ENCODE peak calls at places on chromosome 2, in four cellular contexts. S is uterus, A is astrocyte of the cerebellum, D is psoas muscle. J is an unnamed sample.

GRCh38 chr2:55923091-55923977 is at the start of gene EFEMP1:
- DNase-seq in S (peak; percentile 80), A (no peak), D (peak; percentile 71), J (no peak)

GRCh38 chr2:241545523-241546473 is 12.7 kb upstream of the BOK start:
- DNase-seq in S (no peak), A (no peak), D (no peak), J (no peak)

GRCh38 chr2:48269126-48269822 is 260.7 kb upstream of the STON1 start:
- DNase-seq in S (no peak), A (no peak), D (no peak), J (no peak)

GRCh38 chr2:127410871-127411396 is 7.3 kb upstream of the PROC start:
- DNase-seq in S (no peak), A (peak; percentile 50), D (no peak), J (peak; percentile 68)

GRCh38 chr2:39858681-39859080 is 79.6 kb upstream of the THUMPD2 start:
- DNase-seq in S (no peak), A (no peak), D (no peak), J (no peak)

GRCh38 chr2:72263043-72263780 is 115.5 kb upstream of the CYP26B1 start:
- DNase-seq in S (no peak), A (no peak), D (no peak), J (no peak)

GRCh38 chr2:200787351-200788128 is 24.2 kb upstream of the BZW1 start:
- DNase-seq in S (no peak), A (peak; percentile 63), D (no peak), J (peak; percentile 65)

GRCh38 chr2:230908595-230909191 is 16.3 kb downstream of the GPR55 start:
- DNase-seq in S (peak; percentile 6), A (no peak), D (no peak), J (peak; percentile 72)

GRCh38 chr2:238866656-238867277 is 18.9 kb downstream of the TWIST2 start:
- DNase-seq in S (no peak), A (no peak), D (no peak), J (no peak)

GRCh38 chr2:172995323-172996244 is 80.1 kb upstream of the MAP3K20 start:
- DNase-seq in S (peak; percentile 55), A (peak; percentile 61), D (peak; percentile 19), J (peak; percentile 70)

GRCh38 chr2:3121601-3122000 is 256.0 kb downstream of the EIPR1 start:
- DNase-seq in S (no peak), A (no peak), D (no peak), J (no peak)

GRCh38 chr2:112795720-112796119 is 11.4 kb upstream of the IL1A start:
- DNase-seq in S (no peak), A (no peak), D (no peak), J (no peak)

GRCh38 chr2:2740238-2740775 is 409.2 kb upstream of the MYT1L start:
- DNase-seq in S (no peak), A (no peak), D (no peak), J (no peak)

GRCh38 chr2:232061265-232061664 is 99.8 kb downstream of the DIS3L2 start:
- DNase-seq in S (no peak), A (no peak), D (no peak), J (no peak)

GRCh38 chr2:222054813-222055212 is 244.0 kb downstream of the PAX3 start:
- DNase-seq in S (no peak), A (no peak), D (no peak), J (no peak)

GRCh38 chr2:43070039-43070438 is 156.4 kb downstream of the ZFP36L2 start:
- DNase-seq in S (peak; percentile 29), A (no peak), D (peak; percentile 63), J (no peak)

DNA sequence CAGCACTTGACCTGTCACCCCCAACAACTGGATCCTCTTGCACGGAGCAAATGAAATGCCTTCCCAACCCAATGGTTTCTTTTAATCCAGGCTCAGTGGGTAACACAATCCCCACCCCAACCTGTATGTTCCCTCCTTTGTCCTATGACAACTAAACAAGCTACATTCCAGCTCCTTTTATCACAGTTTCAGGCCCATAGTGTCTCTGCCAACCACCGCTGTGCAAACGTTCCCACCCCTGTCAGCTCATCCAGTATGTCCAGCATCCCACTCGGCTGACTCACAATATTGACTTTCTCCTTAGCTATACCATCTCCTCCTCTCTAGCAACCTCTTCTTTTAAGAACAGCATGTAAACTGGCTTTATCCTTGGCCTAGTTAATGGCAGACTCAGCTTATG is 117.9 kb upstream of the PPP1CB start:
- DNase-seq in S (peak; percentile 63), A (peak; percentile 87), D (no peak), J (no peak)
- H3K4me3 ChIP-seq in S (no peak overlapping the region), A (no peak overlapping the region), D (no peak overlapping the region), J (no peak overlapping the region)

GRCh38 chr2:36409971-36410370 is 54.4 kb downstream of the CRIM1 start:
- DNase-seq in S (no peak), A (no peak), D (no peak), J (no peak)

GRCh38 chr2:36405183-36405582 is 49.6 kb downstream of the CRIM1 start:
- DNase-seq in S (no peak), A (no peak), D (no peak), J (no peak)

GRCh38 chr2:36408198-36408703 is 52.7 kb downstream of the CRIM1 start:
- DNase-seq in S (no peak), A (peak; percentile 77), D (peak; percentile 14), J (no peak)

GRCh38 chr2:36406296-36406695 is 50.7 kb downstream of the CRIM1 start:
- DNase-seq in S (no peak), A (no peak), D (no peak), J (no peak)

GRCh38 chr2:36407403-36407802 is 51.8 kb downstream of the CRIM1 start:
- DNase-seq in S (no peak), A (no peak), D (no peak), J (no peak)
- TF ChIP-seq CTCF in S (no peak), A (no peak), D (no peak), J (no peak)

DNA sequence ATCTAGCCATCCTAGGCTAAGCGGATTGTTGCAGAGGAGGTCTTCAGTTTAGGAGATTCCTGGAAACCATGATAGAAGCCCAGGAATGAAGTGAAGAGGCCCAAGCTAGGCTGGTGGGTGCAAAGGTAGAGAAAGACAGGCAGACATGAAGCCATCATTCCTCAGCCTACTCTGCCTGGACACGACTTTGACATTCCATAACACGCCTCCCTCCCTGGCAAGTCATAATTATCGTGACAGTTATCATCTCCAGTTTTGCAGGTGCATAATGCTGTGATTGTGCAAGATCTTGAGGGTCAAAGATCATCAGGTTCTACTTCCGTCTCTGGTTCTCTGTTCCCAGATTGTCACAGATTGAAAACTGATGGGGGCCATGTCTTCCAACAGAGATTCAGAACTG is 15.2 kb upstream of the FZD5 start:
- DNase-seq in S (no peak), A (no peak), D (no peak), J (no peak)
- H3K4me3 ChIP-seq in S (no peak overlapping the region), A (no peak overlapping the region), D (no peak overlapping the region), J (no peak overlapping the region)

DNA sequence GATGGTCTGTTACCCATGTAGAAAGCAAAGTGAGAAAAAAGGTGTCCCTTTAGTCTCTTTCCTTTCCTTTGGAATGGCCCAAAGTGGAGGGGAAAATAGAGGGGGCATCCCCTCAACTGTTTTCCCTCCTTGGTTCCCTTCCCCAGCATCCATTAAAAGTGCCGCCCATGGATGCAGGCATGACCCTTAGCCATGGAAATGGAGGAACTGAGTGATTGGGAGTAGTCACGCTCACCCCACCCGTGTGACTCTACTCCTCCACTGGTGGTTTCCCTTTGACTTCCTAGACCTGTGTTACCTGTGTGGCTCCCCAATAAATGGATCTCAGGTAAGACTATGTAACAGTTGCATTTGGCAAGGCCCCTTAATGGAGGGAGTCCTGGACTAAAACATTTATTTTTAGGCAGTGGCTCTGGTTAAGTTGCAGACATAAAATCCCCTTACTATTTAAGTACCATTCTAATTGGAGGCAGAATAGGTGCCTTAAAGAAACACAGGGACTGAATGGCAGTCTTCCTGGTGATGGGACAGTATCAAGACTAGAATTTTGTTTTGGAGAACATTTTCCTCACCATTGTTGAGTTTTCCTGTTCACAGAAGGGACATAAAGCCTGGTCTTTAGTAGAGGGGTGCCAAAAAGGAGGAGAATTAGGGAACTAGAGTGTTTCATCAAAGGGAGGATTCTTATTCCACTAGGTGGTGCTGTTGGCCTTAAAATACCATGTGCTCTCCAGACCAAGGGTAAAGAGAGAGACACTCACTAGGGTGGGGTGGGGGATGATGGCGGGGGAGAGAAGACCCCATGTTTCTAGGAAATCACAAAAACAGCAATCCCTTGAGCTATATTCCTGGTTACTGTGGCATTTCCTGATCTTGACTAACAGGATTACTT is 25.7 kb upstream of the PLA2R1 start:
- DNase-seq in S (no peak), A (no peak), D (no peak), J (no peak)
- TF ChIP-seq CTCF in S (no peak), A (peak; percentile 8), D (no peak), J (no peak)

DNA sequence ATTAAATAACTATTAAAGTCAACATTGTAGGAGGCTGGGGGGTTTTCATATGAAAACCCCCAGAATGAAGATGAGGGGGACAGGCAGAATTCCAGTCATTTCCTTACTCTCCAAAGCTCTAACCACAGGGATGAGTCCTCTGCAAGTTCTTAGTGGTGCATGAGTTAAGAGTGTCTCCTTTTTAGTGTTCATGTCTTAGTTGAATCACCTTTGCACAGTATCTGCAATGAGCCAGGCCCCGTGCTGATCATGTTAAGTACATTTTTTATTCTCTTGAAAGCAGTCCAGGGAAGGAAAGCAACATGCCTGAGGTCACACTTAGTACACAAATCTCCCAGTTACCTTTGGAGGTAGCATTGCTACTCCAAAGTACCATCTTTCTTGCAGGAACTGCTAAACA is 25.7 kb upstream of the MSGN1 start:
- DNase-seq in S (no peak), A (no peak), D (no peak), J (no peak)
- H3K4me3 ChIP-seq in S (no peak overlapping the region), A (no peak overlapping the region), D (no peak overlapping the region), J (no peak overlapping the region)